ENCODE peak calls at places on chromosome 3, in five cellular contexts. Q, H, A, X and D are unnamed samples.
A peak's percentile ranks its signal among the peaks of the same experiment; 100 is the strongest.

GRCh38 chr3:6719999-6720398 is 140.9 kb upstream of the GRM7 start:
- DNase-seq in A (no peak), H (no peak), Q (no peak), X (no peak), D (no peak)

GRCh38 chr3:133956333-133956732 is 60.7 kb upstream of the RAB6B start:
- DNase-seq in X (no peak), A (no peak), Q (no peak), H (no peak), D (peak; percentile 67)

GRCh38 chr3:124078978-124079911 is 87.3 kb upstream of the ROPN1 start:
- DNase-seq in H (peak; percentile 19), X (no peak), Q (peak; percentile 40), A (peak; percentile 40), D (peak; percentile 45)

GRCh38 chr3:10526366-10526765 is 21.0 kb upstream of the ATP2B2 start:
- DNase-seq in A (no peak), Q (no peak), X (no peak), H (no peak), D (no peak)

GRCh38 chr3:160135850-160136249 is 89.4 kb upstream of the C3orf80 start:
- DNase-seq in Q (no peak), A (no peak), X (no peak), H (no peak), D (peak; percentile 23)

GRCh38 chr3:66004244-66004643 is 34.5 kb downstream of the MAGI1 start:
- DNase-seq in A (no peak), Q (no peak), H (no peak), X (no peak), D (no peak)

GRCh38 chr3:195570912-195571311 is 12.8 kb downstream of the APOD start:
- DNase-seq in X (no peak), Q (no peak), A (no peak), H (no peak), D (no peak)

GRCh38 chr3:183224581-183224980 is 28.5 kb upstream of the B3GNT5 start:
- DNase-seq in H (no peak), Q (no peak), A (no peak), X (no peak), D (no peak)

GRCh38 chr3:56778904-56779303 is 22.8 kb downstream of the ARHGEF3 start:
- DNase-seq in A (no peak), H (no peak), Q (no peak), X (no peak), D (no peak)

GRCh38 chr3:56879453-56880224 is 77.9 kb upstream of the ARHGEF3 start:
- DNase-seq in Q (no peak), A (no peak), H (no peak), X (no peak), D (no peak)

GRCh38 chr3:88912294-88913014 is 195.0 kb upstream of the EPHA3 start:
- DNase-seq in H (no peak), Q (no peak), X (no peak), A (no peak), D (no peak)

GRCh38 chr3:174322789-174323188 is 536.3 kb upstream of the NAALADL2 start:
- DNase-seq in A (no peak), X (no peak), Q (no peak), H (no peak), D (no peak)

GRCh38 chr3:174329321-174329720 is 529.8 kb upstream of the NAALADL2 start:
- DNase-seq in X (no peak), A (no peak), H (no peak), Q (no peak), D (no peak)

GRCh38 chr3:174330303-174330702 is 528.8 kb upstream of the NAALADL2 start:
- DNase-seq in Q (no peak), H (no peak), A (no peak), X (no peak), D (no peak)

GRCh38 chr3:174321549-174321948 is 537.6 kb upstream of the NAALADL2 start:
- DNase-seq in H (no peak), A (no peak), X (no peak), Q (no peak), D (no peak)

GRCh38 chr3:174325834-174326705 is 533.1 kb upstream of the NAALADL2 start:
- DNase-seq in Q (no peak), A (no peak), H (no peak), X (no peak), D (no peak)
- TF ChIP-seq SMC3 in Q (no peak), A (no peak), H (no peak), X (no peak), D (no peak)

DNA sequence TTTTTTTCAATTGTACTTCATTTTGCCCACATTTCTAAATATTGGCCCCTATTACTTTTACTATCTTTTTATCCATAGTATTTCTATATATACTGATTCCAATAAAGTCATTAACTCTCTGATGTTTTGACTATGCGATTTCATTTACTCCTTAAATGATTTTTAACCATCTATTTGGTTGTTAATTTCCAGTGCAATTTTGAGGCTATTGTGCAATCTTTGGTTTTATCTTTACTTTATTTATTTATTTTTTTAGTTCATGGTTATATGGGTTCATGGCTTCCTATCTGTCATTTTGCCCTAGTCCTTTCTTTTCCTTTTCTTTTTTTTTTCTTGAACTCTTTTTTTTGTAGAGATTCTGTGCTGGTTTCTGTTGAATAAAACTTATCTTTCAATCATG is 1408.0 kb upstream of the GBE1 start:
- DNase-seq in X (no peak), A (no peak), Q (no peak), H (no peak), D (no peak)
- TF ChIP-seq MAX in X (no peak), A (no peak), Q (no peak), H (no peak), D (no peak)

GRCh38 chr3:108202080-108202479 is 20.1 kb downstream of the IFT57 start:
- DNase-seq in H (no peak), A (no peak), Q (no peak), X (no peak), D (no peak)
- TF ChIP-seq SMC3 in H (no peak), A (no peak), Q (no peak), X (no peak), D (no peak)

GRCh38 chr3:118782755-118783202 is 251.9 kb downstream of the IGSF11 start:
- DNase-seq in A (no peak), H (no peak), Q (peak; percentile 8), X (peak; percentile 90), D (no peak)
- TF ChIP-seq MAX in A (no peak), H (no peak), Q (no peak), X (no peak), D (no peak)

GRCh38 chr3:13575459-13576061 is 26.6 kb downstream of the FBLN2 start:
- DNase-seq in A (no peak), Q (peak; percentile 80), H (no peak), X (no peak), D (peak; percentile 92)
- TF ChIP-seq SMC3 in A (no peak), Q (no peak), H (no peak), X (no peak), D (no peak)

GRCh38 chr3:46624976-46625490 is 12.7 kb downstream of the FAM240A start:
- DNase-seq in H (no peak), A (no peak), X (no peak), Q (no peak), D (no peak)
- TF ChIP-seq MAX in H (no peak), A (no peak), X (no peak), Q (no peak), D (no peak)